ENCODE peak calls at places on chromosomes 4 and X, in nine cellular contexts. E is Daoy; C is colonic mucosa; F is suprapubic skin; M is RCC 7860; O is kidney tubule cell; Z is stimulated activated CD8-positive, alpha-beta memory T cell treated with anti-CD3 and anti-CD28 coated beads, Interleukin-15, amount 100 ng/mL, for 4 hours; G is stomach; U is endothelial cell. Q is an unnamed sample.

GRCh38 chrX:155966876-155967275 is 30.6 kb upstream of the IL9R start:
- DNase-seq in U (no peak), G (no peak), C (no peak), M (no peak), Z (no peak), E (peak), F (no peak), O (peak), Q (peak)

GRCh38 chr4:101251261-101251660 is 96.1 kb downstream of the PPP3CA start:
- DNase-seq in M (no peak), E (no peak), C (no peak), U (no peak), G (no peak), O (no peak), Z (no peak), F (no peak), Q (no peak)

GRCh38 chr4:149735796-149736195 is 79.8 kb downstream of the IQCM start:
- DNase-seq in E (no peak), O (no peak), Z (no peak), C (no peak), F (no peak), U (no peak), M (no peak), G (no peak), Q (no peak)

GRCh38 chr4:183499389-183499788 is 5.5 kb upstream of the ING2 start:
- DNase-seq in F (no peak), O (no peak), C (peak), Z (no peak), G (peak), U (no peak), M (no peak), E (peak), Q (no peak)

GRCh38 chrX:153844509-153845082 is 14.3 kb upstream of the PDZD4 start:
- DNase-seq in G (no peak), U (no peak), E (no peak), F (no peak), C (no peak), M (no peak), Z (no peak), O (no peak), Q (no peak)

GRCh38 chr4:184444953-184445309 is 29.4 kb downstream of the IRF2 start:
- DNase-seq in F (no peak), M (no peak), U (no peak), E (no peak), G (no peak), Z (no peak), O (no peak), C (no peak), Q (no peak)

GRCh38 chrX:100819534-100819836 is 706 bp upstream of the CSTF2 start:
- DNase-seq in O (no peak), F (no peak), E (no peak), G (no peak), U (no peak), Z (peak), M (no peak), C (no peak), Q (no peak)

GRCh38 chrX:56068274-56068758 is 163.8 kb upstream of the KLF8 start:
- DNase-seq in F (no peak), C (no peak), Z (no peak), E (no peak), O (no peak), G (no peak), U (peak), M (no peak), Q (no peak)

GRCh38 chr4:99815597-99816011 is 1.0 kb upstream of the DAPP1 start:
- DNase-seq in E (no peak), M (peak), F (no peak), G (peak), Z (no peak), C (peak), U (no peak), O (peak), Q (no peak)

GRCh38 chrX:19629541-19629940 is 114.2 kb upstream of the MAP3K15 start:
- DNase-seq in E (no peak), C (no peak), O (no peak), G (no peak), U (no peak), F (no peak), Z (no peak), M (no peak), Q (no peak)

GRCh38 chrX:135432881-135433521 is 11.3 kb downstream of the SMIM10L2A start:
- DNase-seq in M (no peak), C (no peak), Z (no peak), O (no peak), E (peak), G (no peak), F (no peak), U (no peak), Q (no peak)

GRCh38 chr4:89469930-89470375 is 162.4 kb upstream of the GPRIN3 start:
- DNase-seq in E (peak), Z (no peak), C (no peak), O (peak), U (no peak), G (no peak), M (peak), F (no peak), Q (no peak)

GRCh38 chrX:49970699-49971098 is 48.3 kb downstream of the CLCN5 start:
- DNase-seq in Z (no peak), E (no peak), U (no peak), G (no peak), O (no peak), F (no peak), C (no peak), M (no peak), Q (no peak)

GRCh38 chr4:145843148-145843547 is 95.5 kb downstream of the ZNF827 start:
- DNase-seq in U (no peak), M (no peak), O (no peak), C (no peak), F (no peak), E (no peak), Z (no peak), G (no peak), Q (no peak)

GRCh38 chrX:124940536-124940935 is 379.1 kb upstream of the TEX13C start:
- DNase-seq in E (no peak), F (no peak), O (no peak), G (no peak), Z (no peak), C (no peak), M (no peak), U (no peak), Q (no peak)

GRCh38 chrX:70878925-70879324 is 29.6 kb downstream of the TEX11 start:
- DNase-seq in E (no peak), Z (no peak), O (no peak), U (no peak), F (no peak), G (no peak), M (no peak), C (no peak), Q (no peak)

GRCh38 chrX:70096052-70096451 is 33.8 kb downstream of the OTUD6A start:
- DNase-seq in O (peak), M (no peak), U (peak), Z (no peak), F (no peak), G (no peak), C (no peak), E (peak), Q (peak)

GRCh38 chr4:825969-826330 is at the start of gene CPLX1:
- DNase-seq in M (no peak), U (peak), E (peak), Z (no peak), O (peak), C (no peak), G (peak), F (no peak), Q (peak)

GRCh38 chr4:111263836-111264235 is 641.0 kb upstream of the PITX2 start:
- DNase-seq in E (no peak), G (no peak), F (no peak), C (no peak), Z (no peak), U (no peak), M (no peak), O (no peak), Q (no peak)

GRCh38 chr4:71009796-71010588 is 16.5 kb downstream of the DCK start:
- DNase-seq in O (peak), Z (no peak), U (no peak), M (no peak), E (no peak), C (no peak), F (no peak), G (no peak), Q (peak)

GRCh38 chr4:89007338-89007737 is 49.6 kb downstream of the FAM13A start:
- DNase-seq in U (no peak), C (no peak), Z (no peak), O (no peak), M (no peak), E (no peak), G (no peak), F (no peak), Q (no peak)

GRCh38 chrX:1581132-1581531 is 10.3 kb upstream of the AKAP17A start:
- DNase-seq in E (peak), C (peak), Z (no peak), O (peak), M (peak), G (peak), F (no peak), U (no peak), Q (peak)

GRCh38 chr4:1234296-1234695 is 14.6 kb downstream of the CTBP1 start:
- DNase-seq in E (no peak), F (peak), O (no peak), G (no peak), C (no peak), M (no peak), U (no peak), Z (no peak), Q (no peak)

GRCh38 chr4:56004235-56004634 is 55.5 kb downstream of the CEP135 start:
- DNase-seq in O (no peak), Z (no peak), M (no peak), F (no peak), E (no peak), U (no peak), C (no peak), G (no peak), Q (no peak)

GRCh38 chr4:92232566-92232965 is 71.2 kb upstream of the GRID2 start:
- DNase-seq in C (no peak), E (peak), Z (no peak), M (peak), U (no peak), F (no peak), O (peak), G (no peak), Q (no peak)

GRCh38 chr4:47032405-47033106 is 1.2 kb downstream of the GABRB1 start:
- DNase-seq in O (peak), E (peak), F (peak), M (peak), G (peak), C (peak), U (peak), Z (no peak), Q (peak)

GRCh38 chr4:56444719-56445118 is 8.7 kb downstream of the PAICS start:
- DNase-seq in C (no peak), O (no peak), M (no peak), F (no peak), E (no peak), G (no peak), U (no peak), Z (no peak), Q (no peak)

GRCh38 chrX:136176399-136176825 is 29.1 kb downstream of the FHL1 start:
- DNase-seq in M (peak), F (no peak), C (no peak), O (peak), E (peak), G (no peak), U (no peak), Z (no peak), Q (no peak)

GRCh38 chr4:95949808-95950207 is 109.9 kb downstream of the PDHA2 start:
- DNase-seq in G (no peak), C (no peak), U (no peak), M (no peak), O (no peak), F (no peak), E (no peak), Z (no peak), Q (no peak)

GRCh38 chrX:23478056-23478455 is 143.4 kb downstream of the PTCHD1 start:
- DNase-seq in O (peak), G (no peak), Z (no peak), M (peak), E (no peak), U (no peak), C (no peak), F (no peak), Q (no peak)

GRCh38 chr4:39970559-39971270 is 7.0 kb downstream of the PDS5A start:
- DNase-seq in F (peak), U (no peak), G (no peak), M (peak), C (no peak), E (peak), Z (no peak), O (peak), Q (no peak)

GRCh38 chrX:106302304-106302703 is 134.2 kb downstream of the PWWP3B start:
- DNase-seq in E (peak), M (no peak), O (peak), Z (no peak), G (no peak), U (no peak), C (no peak), F (no peak), Q (no peak)

GRCh38 chr4:40231464-40231863 is 34.6 kb downstream of the RHOH start:
- DNase-seq in M (no peak), Z (no peak), O (no peak), G (no peak), E (no peak), U (no peak), F (no peak), C (no peak), Q (no peak)

GRCh38 chr4:48409203-48409602 is 67.9 kb downstream of the SLAIN2 start:
- DNase-seq in Z (no peak), C (no peak), G (no peak), O (no peak), E (no peak), F (no peak), M (no peak), U (no peak), Q (no peak)

GRCh38 chr4:166279261-166279660 is 406.2 kb downstream of the TLL1 start:
- DNase-seq in Z (no peak), U (no peak), E (peak), O (no peak), F (no peak), C (no peak), M (no peak), G (no peak), Q (no peak)

GRCh38 chr4:123564758-123565346 is 168.3 kb downstream of the SPRY1 start:
- DNase-seq in M (peak), C (peak), E (peak), O (peak), G (peak), Z (peak), U (peak), F (no peak), Q (peak)

GRCh38 chrX:119758682-119759332 is 419 bp downstream of the SOWAHD start:
- DNase-seq in M (no peak), C (no peak), O (peak), U (peak), Z (no peak), E (peak), G (peak), F (no peak), Q (peak)

GRCh38 chr4:3045500-3045850 is 28.9 kb downstream of the HTT-AS start:
- DNase-seq in O (no peak), Z (peak), E (peak), M (no peak), F (no peak), U (no peak), C (peak), G (peak), Q (no peak)

GRCh38 chr4:38663021-38663800 is 788 bp upstream of the KLF3 start:
- DNase-seq in M (no peak), G (peak), E (peak), C (peak), O (peak), F (peak), Z (no peak), U (peak), Q (peak)

GRCh38 chrX:110734894-110735541 is 60.6 kb downstream of the CHRDL1 start:
- DNase-seq in U (no peak), E (no peak), F (no peak), O (peak), G (no peak), C (no peak), M (peak), Z (no peak), Q (no peak)

Q was measured in D341Med.